ENCODE peak calls at places on chromosomes 11 and 22, in ten cellular contexts. G, P, R, K, E, H, T, C, U and Z are unnamed samples.

GRCh38 chr11:44556735-44557409 is 8.6 kb upstream of the CD82 start:
- DNase-seq in G (peak), P (peak), R (no peak), K (peak), E (peak), H (peak), T (peak), C (no peak), U (no peak), Z (peak)

GRCh38 chr11:122804796-122805195 is 33.5 kb upstream of the CRTAM start:
- DNase-seq in G (peak), P (no peak), R (no peak), K (no peak), E (no peak), H (no peak), T (no peak), C (no peak), U (no peak), Z (no peak)

GRCh38 chr11:67615455-67616430 is 9.0 kb downstream of the NDUFV1 start:
- DNase-seq in G (peak), P (peak), R (peak), K (no peak), E (peak), H (no peak), T (peak), C (no peak), U (no peak), Z (no peak)

GRCh38 chr11:130585545-130585944 is 137.1 kb downstream of the ADAMTS15 start:
- DNase-seq in G (peak), P (no peak), R (no peak), K (no peak), E (no peak), H (no peak), T (peak), C (no peak), U (no peak), Z (no peak)

GRCh38 chr11:118908931-118909618 is 16.7 kb downstream of the BCL9L start:
- DNase-seq in G (peak), P (peak), R (peak), K (peak), E (no peak), H (peak), T (peak), C (no peak), U (no peak), Z (no peak)

GRCh38 chr22:39290724-39291161 is 28.7 kb downstream of the RPL3 start:
- DNase-seq in G (peak), P (no peak), R (no peak), K (no peak), E (no peak), H (peak), T (peak), C (no peak), U (no peak), Z (no peak)

GRCh38 chr11:79082920-79083319 is 357.9 kb downstream of the TENM4 start:
- DNase-seq in G (no peak), P (no peak), R (no peak), K (no peak), E (no peak), H (no peak), T (no peak), C (no peak), U (no peak), Z (no peak)

GRCh38 chr11:56885182-56885581 is 103.5 kb upstream of the OR5AK2 start:
- DNase-seq in G (peak), P (no peak), R (peak), K (no peak), E (no peak), H (no peak), T (no peak), C (peak), U (no peak), Z (no peak)

GRCh38 chr11:69297225-69297925 is 3.4 kb downstream of the MYEOV start:
- DNase-seq in G (peak), P (peak), R (peak), K (peak), E (peak), H (peak), T (peak), C (no peak), U (peak), Z (peak)

GRCh38 chr22:24330636-24331035 is 60.0 kb downstream of the SPECC1L start:
- DNase-seq in G (peak), P (no peak), R (no peak), K (no peak), E (no peak), H (no peak), T (peak), C (no peak), U (no peak), Z (no peak)

GRCh38 chr11:61698173-61698965 is 18.2 kb downstream of the DAGLA start:
- DNase-seq in G (no peak), P (no peak), R (no peak), K (no peak), E (peak), H (no peak), T (no peak), C (no peak), U (no peak), Z (no peak)

GRCh38 chr11:132100583-132100982 is 730.2 kb downstream of the NTM start:
- DNase-seq in G (no peak), P (no peak), R (no peak), K (no peak), E (no peak), H (no peak), T (no peak), C (no peak), U (no peak), Z (no peak)

GRCh38 chr22:18078329-18079041 is 695 bp downstream of the PEX26 start:
- DNase-seq in G (peak), P (peak), R (peak), K (no peak), E (peak), H (no peak), T (peak), C (peak), U (no peak), Z (no peak)

GRCh38 chr11:101497292-101497691 is 86.5 kb downstream of the TRPC6 start:
- DNase-seq in G (no peak), P (no peak), R (no peak), K (no peak), E (no peak), H (no peak), T (no peak), C (no peak), U (no peak), Z (no peak)

GRCh38 chr22:41563051-41563711 is 2.4 kb downstream of the CSDC2 start:
- DNase-seq in G (peak), P (peak), R (no peak), K (no peak), E (no peak), H (no peak), T (peak), C (no peak), U (no peak), Z (no peak)

GRCh38 chr22:36097880-36098279 is 62.7 kb downstream of the APOL3 start:
- DNase-seq in G (no peak), P (no peak), R (no peak), K (no peak), E (no peak), H (no peak), T (no peak), C (no peak), U (no peak), Z (no peak)

GRCh38 chr11:75337195-75337654 is 14.2 kb downstream of the ARRB1 start:
- DNase-seq in G (peak), P (no peak), R (no peak), K (no peak), E (no peak), H (no peak), T (peak), C (no peak), U (no peak), Z (no peak)

GRCh38 chr11:78025378-78025777 is 2.3 kb upstream of the KCTD14 start:
- DNase-seq in G (no peak), P (no peak), R (no peak), K (no peak), E (no peak), H (no peak), T (no peak), C (no peak), U (no peak), Z (no peak)

GRCh38 chr11:30128269-30128932 is 102.4 kb upstream of the FSHB start:
- DNase-seq in G (peak), P (no peak), R (no peak), K (peak), E (no peak), H (no peak), T (peak), C (no peak), U (no peak), Z (no peak)

GRCh38 chr11:100356035-100356434 is 331.1 kb upstream of the ARHGAP42 start:
- DNase-seq in G (peak), P (no peak), R (no peak), K (no peak), E (no peak), H (no peak), T (no peak), C (no peak), U (no peak), Z (no peak)